ENCODE peak calls at places on chromosome 16, in eight cellular contexts. Q is progenitor cell of endocrine pancreas, V is uterus, X is IMR-90, D is neural progenitor cell, Y is adrenal gland, C is prostate gland, L is right atrium auricular region. G is an unnamed sample.

GRCh38 chr16:7352114-7352513 is 19.5 kb downstream of the RBFOX1 start:
- DNase-seq in Q (no peak), V (no peak), X (no peak), D (no peak), Y (no peak), C (no peak), L (no peak), G (no peak)

GRCh38 chr16:3745751-3746355 is 28.5 kb upstream of the TRAP1 start:
- DNase-seq in Q (no peak), V (no peak), X (peak), D (no peak), Y (peak), C (no peak), L (no peak), G (no peak)

GRCh38 chr16:1379054-1379862 is 27.5 kb downstream of the GNPTG start:
- DNase-seq in Q (peak), V (peak), X (peak), D (peak), Y (peak), C (peak), L (peak), G (peak)

GRCh38 chr16:28844226-28844885 is 1.8 kb downstream of the TUFM start:
- DNase-seq in Q (no peak), V (no peak), X (no peak), D (no peak), Y (no peak), C (no peak), L (no peak), G (no peak)

GRCh38 chr16:4391635-4392381 is 20.2 kb downstream of the VASN start:
- DNase-seq in Q (no peak), V (no peak), X (no peak), D (peak), Y (no peak), C (no peak), L (no peak), G (no peak)

GRCh38 chr16:10539256-10539655 is 41.1 kb downstream of the EMP2 start:
- DNase-seq in Q (no peak), V (no peak), X (no peak), D (no peak), Y (no peak), C (no peak), L (no peak), G (no peak)

GRCh38 chr16:11836653-11837244 is 14.6 kb downstream of the RSL1D1 start:
- DNase-seq in Q (no peak), V (no peak), X (peak), D (no peak), Y (no peak), C (no peak), L (no peak), G (no peak)

GRCh38 chr16:78184554-78185183 is 85.2 kb downstream of the WWOX start:
- DNase-seq in Q (no peak), V (no peak), X (peak), D (no peak), Y (no peak), C (peak), L (no peak), G (no peak)

GRCh38 chr16:34801875-34802274 is 1342.5 kb downstream of the TP53TG3F start:
- DNase-seq in Q (no peak), V (no peak), X (no peak), D (no peak), Y (no peak), C (no peak), L (no peak), G (no peak)

GRCh38 chr16:9236319-9236718 is 144.9 kb downstream of the HAPSTR1 start:
- DNase-seq in Q (no peak), V (no peak), X (no peak), D (no peak), Y (no peak), C (no peak), L (no peak), G (no peak)

GRCh38 chr16:660459-661183 is 7.3 kb upstream of the RHOT2 start:
- DNase-seq in Q (peak), V (peak), X (peak), D (peak), Y (peak), C (peak), L (peak), G (peak)

GRCh38 chr16:88487920-88488842 is 35.1 kb downstream of the ZFPM1 start:
- DNase-seq in Q (peak), V (no peak), X (no peak), D (no peak), Y (no peak), C (no peak), L (no peak), G (no peak)

GRCh38 chr16:85568519-85568918 is 44.6 kb upstream of the GSE1 start:
- DNase-seq in Q (no peak), V (no peak), X (no peak), D (no peak), Y (no peak), C (no peak), L (peak), G (peak)

GRCh38 chr16:75679366-75679765 is 2.6 kb upstream of the CPHXL2 start:
- DNase-seq in Q (no peak), V (no peak), X (no peak), D (no peak), Y (no peak), C (no peak), L (no peak), G (no peak)

GRCh38 chr16:82156761-82157654 is 13.0 kb downstream of the MPHOSPH6 start:
- DNase-seq in Q (no peak), V (no peak), X (peak), D (no peak), Y (peak), C (no peak), L (no peak), G (no peak)

GRCh38 chr16:12573730-12574383 is 229.8 kb downstream of the CPPED1 start:
- DNase-seq in Q (peak), V (no peak), X (no peak), D (peak), Y (peak), C (peak), L (peak), G (no peak)

GRCh38 chr16:4383591-4384495 is 12.2 kb downstream of the VASN start:
- DNase-seq in Q (no peak), V (no peak), X (no peak), D (no peak), Y (no peak), C (no peak), L (no peak), G (no peak)

GRCh38 chr16:3681206-3681605 is 26.7 kb downstream of the DNASE1 start:
- DNase-seq in Q (no peak), V (no peak), X (no peak), D (no peak), Y (no peak), C (no peak), L (no peak), G (no peak)

GRCh38 chr16:84331998-84332780 is 36.1 kb upstream of the ATP2C2 start:
- DNase-seq in Q (no peak), V (no peak), X (no peak), D (no peak), Y (no peak), C (no peak), L (no peak), G (peak)

GRCh38 chr16:13957197-13958078 is 37.5 kb downstream of the ERCC4 start:
- DNase-seq in Q (no peak), V (peak), X (peak), D (peak), Y (peak), C (peak), L (peak), G (peak)

GRCh38 chr16:6937641-6938040 is 395.0 kb upstream of the RBFOX1 start:
- DNase-seq in Q (no peak), V (no peak), X (no peak), D (no peak), Y (no peak), C (no peak), L (no peak), G (no peak)

GRCh38 chr16:88770459-88771293 is 14.3 kb downstream of the PIEZO1 start:
- DNase-seq in Q (no peak), V (peak), X (peak), D (peak), Y (peak), C (peak), L (no peak), G (peak)

GRCh38 chr16:22220076-22220453 is 14.0 kb downstream of the EEF2K start:
- DNase-seq in Q (no peak), V (peak), X (peak), D (no peak), Y (no peak), C (no peak), L (no peak), G (no peak)

GRCh38 chr16:5416013-5416412 is 318.4 kb upstream of the EEF2KMT start:
- DNase-seq in Q (no peak), V (no peak), X (no peak), D (no peak), Y (no peak), C (no peak), L (no peak), G (no peak)

GRCh38 chr16:56600398-56600999 is 7.9 kb upstream of the MT2A start:
- DNase-seq in Q (no peak), V (peak), X (peak), D (peak), Y (peak), C (peak), L (no peak), G (no peak)

GRCh38 chr16:58284488-58284887 is 10.3 kb downstream of the PRSS54 start:
- DNase-seq in Q (no peak), V (no peak), X (no peak), D (no peak), Y (no peak), C (no peak), L (no peak), G (no peak)

GRCh38 chr16:14485131-14485551 is 144.9 kb downstream of the PARN start:
- DNase-seq in Q (no peak), V (no peak), X (peak), D (no peak), Y (no peak), C (no peak), L (no peak), G (no peak)

GRCh38 chr16:85859818-85860125 is 39.2 kb upstream of the IRF8 start:
- DNase-seq in Q (no peak), V (no peak), X (no peak), D (no peak), Y (no peak), C (no peak), L (peak), G (no peak)

GRCh38 chr16:10312023-10312422 is 73.8 kb upstream of the ATF7IP2 start:
- DNase-seq in Q (no peak), V (no peak), X (no peak), D (no peak), Y (no peak), C (no peak), L (no peak), G (no peak)

GRCh38 chr16:19677403-19677802 is 40.6 kb downstream of the KNOP1 start:
- DNase-seq in Q (no peak), V (no peak), X (no peak), D (no peak), Y (no peak), C (no peak), L (no peak), G (no peak)

GRCh38 chr16:50834701-50835100 is 92.8 kb downstream of the CYLD start:
- DNase-seq in Q (no peak), V (no peak), X (no peak), D (no peak), Y (no peak), C (no peak), L (peak), G (no peak)

GRCh38 chr16:83054302-83054701 is 427.5 kb downstream of the CDH13 start:
- DNase-seq in Q (no peak), V (no peak), X (peak), D (no peak), Y (no peak), C (no peak), L (no peak), G (no peak)

GRCh38 chr16:70470141-70470926 is 15.9 kb downstream of the FCSK start:
- DNase-seq in Q (no peak), V (no peak), X (no peak), D (no peak), Y (no peak), C (no peak), L (no peak), G (no peak)

GRCh38 chr16:70473446-70474319 is 19.3 kb downstream of the FCSK start:
- DNase-seq in Q (no peak), V (no peak), X (no peak), D (no peak), Y (no peak), C (no peak), L (no peak), G (no peak)

GRCh38 chr16:70468776-70469525 is 14.6 kb downstream of the FCSK start:
- DNase-seq in Q (no peak), V (no peak), X (no peak), D (peak), Y (no peak), C (no peak), L (no peak), G (no peak)

GRCh38 chr16:70472786-70473433 is 18.5 kb downstream of the FCSK start:
- DNase-seq in Q (no peak), V (no peak), X (no peak), D (no peak), Y (no peak), C (no peak), L (no peak), G (no peak)

DNA sequence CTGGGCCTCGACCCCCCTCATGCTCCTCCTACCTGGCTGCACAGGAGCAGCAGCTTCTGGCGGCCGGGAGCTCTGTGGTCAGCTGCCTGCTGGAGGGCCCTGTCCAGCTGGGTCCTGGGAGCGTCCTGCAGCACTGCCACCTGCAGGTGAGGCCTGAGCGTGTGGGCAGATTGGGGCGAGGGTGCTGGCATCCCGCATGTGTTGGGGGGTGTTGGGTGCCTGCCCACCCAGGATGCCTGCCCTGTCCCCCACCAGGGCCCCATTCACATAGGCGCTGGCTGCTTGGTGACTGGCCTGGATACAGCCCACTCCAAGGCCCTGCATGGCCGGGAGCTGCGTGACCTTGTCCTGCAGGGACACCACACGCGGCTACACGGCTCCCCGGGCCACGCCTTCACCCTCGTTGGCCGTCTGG is 16.5 kb downstream of the FCSK start:
- DNase-seq in Q (peak), V (no peak), X (peak), D (peak), Y (peak), C (no peak), L (no peak), G (no peak)
- TF ChIP-seq CTCF in Q (peak), V (peak), X (peak), D (peak), Y (peak), C (no peak), L (no peak), G (peak)

DNA sequence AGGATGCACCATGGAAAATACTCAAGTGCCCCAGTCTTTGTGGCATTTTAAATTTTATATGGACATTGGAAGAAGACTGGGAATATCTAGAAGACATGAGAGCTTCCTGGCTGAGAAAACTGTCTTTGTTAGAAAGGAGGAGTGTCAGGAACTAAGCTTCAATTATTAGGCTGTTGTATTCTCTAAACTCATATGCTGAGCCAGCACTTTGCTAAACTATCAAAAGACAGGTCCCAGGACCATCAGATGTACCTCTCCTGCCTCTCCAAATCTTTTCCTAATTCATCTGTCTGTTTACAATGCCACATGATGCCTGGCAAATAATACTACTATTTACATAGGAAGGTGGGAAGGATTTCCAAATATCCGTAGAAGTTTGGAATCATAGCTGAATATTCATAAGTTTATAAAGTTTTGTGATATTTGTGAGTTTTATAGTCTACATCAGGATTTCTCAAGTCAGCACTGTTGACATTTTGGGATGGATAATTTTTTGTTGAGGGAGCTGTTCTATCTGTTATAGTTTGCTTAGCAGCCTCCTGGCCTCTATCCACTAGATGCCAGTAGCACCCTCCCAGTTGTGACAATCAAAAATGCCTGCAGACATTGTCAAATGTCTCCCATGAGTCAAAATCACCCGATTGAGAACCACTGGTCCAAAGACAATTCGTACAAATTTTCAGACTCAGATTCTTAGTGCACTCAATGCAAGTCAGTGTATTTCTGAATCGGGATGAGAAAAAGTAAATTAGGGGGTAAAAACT is 61.2 kb upstream of the NETO2 start:
- DNase-seq in Q (no peak), V (no peak), X (no peak), D (peak), Y (no peak), C (no peak), L (no peak), G (no peak)
- TF ChIP-seq CTCF in Q (no peak), V (no peak), X (no peak), D (peak), Y (no peak), C (no peak), L (no peak), G (no peak)

GRCh38 chr16:23907457-23907902 is 71.7 kb downstream of the PRKCB start:
- DNase-seq in Q (no peak), V (no peak), X (no peak), D (no peak), Y (no peak), C (no peak), L (no peak), G (no peak)
- TF ChIP-seq CTCF in Q (no peak), V (no peak), X (no peak), D (no peak), Y (no peak), C (no peak), L (no peak), G (no peak)

GRCh38 chr16:67653131-67654068 is 6.7 kb downstream of the ACD start:
- DNase-seq in Q (no peak), V (no peak), X (no peak), D (peak), Y (no peak), C (no peak), L (no peak), G (no peak)
- TF ChIP-seq CTCF in Q (peak), V (peak), X (peak), D (peak), Y (peak), C (no peak), L (no peak), G (no peak)

DNA sequence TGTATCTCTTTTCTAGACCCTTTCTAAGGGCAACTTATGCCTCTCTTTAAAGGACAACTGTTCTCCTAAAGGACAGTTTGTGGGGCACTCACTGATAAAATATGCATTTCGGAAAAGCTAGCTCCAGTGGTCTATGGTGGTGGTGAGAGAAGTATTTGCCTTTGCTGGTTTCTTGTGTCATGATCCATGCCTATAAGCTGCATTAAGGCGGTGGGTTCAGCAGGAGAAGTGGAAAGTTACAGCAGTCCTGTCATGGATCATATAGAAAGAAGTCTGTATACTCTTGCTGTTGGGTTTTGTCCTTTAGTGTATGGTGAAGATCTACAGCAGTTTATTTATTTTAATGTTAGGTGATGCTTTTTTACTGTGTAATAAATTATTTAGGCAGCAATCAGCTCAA is 563.9 kb upstream of the PSMD7 start:
- DNase-seq in Q (no peak), V (no peak), X (no peak), D (no peak), Y (no peak), C (no peak), L (no peak), G (no peak)
- TF ChIP-seq CTCF in Q (no peak), V (no peak), X (no peak), D (no peak), Y (no peak), C (no peak), L (no peak), G (no peak)

GRCh38 chr16:26348095-26348494 is 656.3 kb downstream of the HS3ST4 start:
- DNase-seq in Q (no peak), V (no peak), X (no peak), D (no peak), Y (no peak), C (no peak), L (no peak), G (no peak)
- TF ChIP-seq CTCF in Q (no peak), V (no peak), X (no peak), D (no peak), Y (no peak), C (no peak), L (no peak), G (no peak)

GRCh38 chr16:87347932-87348615 is 30.9 kb upstream of the C16orf95 start:
- DNase-seq in Q (no peak), V (no peak), X (no peak), D (no peak), Y (no peak), C (no peak), L (no peak), G (no peak)
- TF ChIP-seq CTCF in Q (peak), V (no peak), X (no peak), D (no peak), Y (no peak), C (no peak), L (no peak), G (no peak)

DNA sequence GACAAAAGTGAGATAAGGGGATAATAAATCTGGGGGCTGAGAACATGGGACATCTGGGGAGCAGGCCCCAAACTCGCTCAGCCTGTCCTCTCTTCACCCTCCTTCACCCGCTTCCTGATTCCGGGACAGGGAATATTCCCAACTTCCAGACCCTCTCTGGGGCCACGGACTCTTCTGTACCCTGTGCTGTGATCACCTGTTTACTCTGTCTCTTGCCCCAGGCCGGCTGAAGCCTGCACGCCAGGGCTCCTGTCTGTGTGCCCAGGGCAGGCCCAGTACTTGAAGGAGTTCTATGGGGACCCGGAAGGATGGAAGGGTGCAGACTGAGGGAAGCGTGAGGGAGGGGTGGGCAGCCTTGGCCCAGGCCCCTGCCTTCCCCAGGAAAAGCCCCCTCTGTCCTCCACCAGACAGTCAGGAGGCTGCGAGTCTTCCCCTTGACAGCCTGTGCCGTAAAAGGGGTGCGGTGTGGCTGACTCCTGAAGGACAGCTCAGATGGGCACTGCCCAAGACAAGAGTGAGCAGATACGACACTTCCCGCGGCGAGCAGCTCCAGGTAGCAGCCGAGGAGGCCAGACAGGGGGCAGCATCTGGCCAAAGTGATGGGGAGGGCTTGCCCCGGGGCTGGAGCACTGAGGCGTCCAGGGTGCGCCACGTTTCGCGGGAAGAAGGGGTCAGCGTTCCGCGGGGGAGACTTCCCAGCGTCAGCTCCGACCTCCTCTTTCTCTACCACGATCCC is 1.0 kb upstream of the CCNF start:
- DNase-seq in Q (peak), V (peak), X (no peak), D (peak), Y (peak), C (peak), L (no peak), G (no peak)
- TF ChIP-seq CTCF in Q (no peak), V (peak), X (peak), D (peak), Y (peak), C (no peak), L (no peak), G (no peak)

DNA sequence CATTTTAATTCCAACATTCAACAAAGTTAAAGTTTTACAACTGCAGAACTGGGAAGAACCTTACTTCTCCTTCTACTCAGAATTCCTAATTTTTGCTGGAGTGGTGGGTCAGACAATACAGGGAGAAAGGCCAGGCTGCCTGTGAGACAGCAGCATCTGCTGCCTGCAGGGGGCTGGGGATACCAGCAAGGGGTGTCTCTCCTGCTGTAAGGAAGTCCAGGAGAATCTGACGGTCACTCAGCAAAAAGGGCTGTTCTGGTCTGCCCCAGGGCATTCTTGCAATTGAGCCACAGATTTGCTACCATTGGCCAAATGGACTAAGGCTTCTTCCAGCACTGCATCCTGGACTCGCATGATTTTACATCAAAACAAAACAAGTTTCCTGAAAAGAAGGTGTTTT is 426.6 kb upstream of the CDH11 start:
- DNase-seq in Q (no peak), V (no peak), X (peak), D (peak), Y (no peak), C (no peak), L (no peak), G (no peak)
- TF ChIP-seq CTCF in Q (no peak), V (no peak), X (peak), D (peak), Y (no peak), C (no peak), L (no peak), G (no peak)

G was measured in CD14-positive monocyte.